ENCODE peak calls at places on chromosomes 13 and 19, in five cellular contexts. J, O, H, Z and F are unnamed samples.

GRCh38 chr19:35727053-35727955 is 9.5 kb downstream of the KMT2B start:
- DNase-seq in J (no peak), O (no peak), H (no peak), Z (no peak), F (no peak)

GRCh38 chr19:40366697-40367561 is 18.4 kb downstream of the PLD3 start:
- DNase-seq in J (no peak), O (no peak), H (peak), Z (peak), F (no peak)

GRCh38 chr13:43432948-43433347 is 353.8 kb downstream of the ENOX1 start:
- DNase-seq in J (no peak), O (no peak), H (no peak), Z (no peak), F (no peak)

GRCh38 chr13:76723551-76724232 is 162.5 kb downstream of the KCTD12 start:
- DNase-seq in J (no peak), O (no peak), H (no peak), Z (no peak), F (no peak)

GRCh38 chr13:48431987-48432615 is 19.2 kb upstream of the LPAR6 start:
- DNase-seq in J (no peak), O (no peak), H (no peak), Z (no peak), F (no peak)

GRCh38 chr13:86986448-86986847 is 684.7 kb upstream of the SLITRK5 start:
- DNase-seq in J (no peak), O (no peak), H (no peak), Z (no peak), F (no peak)

GRCh38 chr19:39247701-39248664 is 673 bp downstream of the IFNL4 start:
- DNase-seq in J (no peak), O (no peak), H (peak), Z (peak), F (no peak)

GRCh38 chr19:49614096-49614857 is 23.3 kb downstream of the PRR12 start:
- DNase-seq in J (no peak), O (no peak), H (no peak), Z (no peak), F (no peak)

GRCh38 chr19:17615889-17616685 is 60.6 kb downstream of the COLGALT1 start:
- DNase-seq in J (no peak), O (no peak), H (peak), Z (no peak), F (no peak)

GRCh38 chr19:8366121-8366581 is 2.2 kb downstream of the ANGPTL4 start:
- DNase-seq in J (no peak), O (no peak), H (no peak), Z (no peak), F (no peak)

GRCh38 chr19:13099073-13099999 is 3.3 kb downstream of the LYL1 start:
- DNase-seq in J (peak), O (no peak), H (peak), Z (peak), F (no peak)

GRCh38 chr19:46489445-46490272 is 6.0 kb downstream of the PNMA8B start:
- DNase-seq in J (peak), O (no peak), H (peak), Z (peak), F (no peak)

GRCh38 chr19:44697670-44698034 is 1.3 kb upstream of the CEACAM16 start:
- DNase-seq in J (no peak), O (no peak), H (no peak), Z (no peak), F (no peak)

GRCh38 chr13:35714096-35714495 is 237.6 kb upstream of the MAB21L1 start:
- DNase-seq in J (no peak), O (no peak), H (no peak), Z (no peak), F (no peak)

GRCh38 chr19:47324502-47324901 is 7.5 kb upstream of the C5AR2 start:
- DNase-seq in J (no peak), O (no peak), H (no peak), Z (no peak), F (no peak)

GRCh38 chr13:66216723-66217122 is 1013.4 kb downstream of the PCDH9 start:
- DNase-seq in J (no peak), O (no peak), H (no peak), Z (no peak), F (no peak)

GRCh38 chr19:18756896-18757295 is 34.2 kb downstream of the COMP start:
- DNase-seq in J (no peak), O (no peak), H (peak), Z (no peak), F (no peak)

GRCh38 chr19:3831601-3832000 is 37.2 kb downstream of the ZFR2 start:
- DNase-seq in J (no peak), O (no peak), H (no peak), Z (no peak), F (no peak)

GRCh38 chr13:65336916-65337315 is 1893.2 kb downstream of the PCDH9 start:
- DNase-seq in J (no peak), O (no peak), H (no peak), Z (no peak), F (no peak)

GRCh38 chr13:91078093-91078679 is 269.3 kb upstream of the MIR17HG start:
- DNase-seq in J (no peak), O (no peak), H (no peak), Z (no peak), F (no peak)

GRCh38 chr19:49626243-49626642 is 13.7 kb downstream of the RRAS start:
- DNase-seq in J (no peak), O (no peak), H (no peak), Z (no peak), F (no peak)

GRCh38 chr13:41199526-41199925 is 5.2 kb upstream of the KBTBD7 start:
- DNase-seq in J (no peak), O (no peak), H (no peak), Z (no peak), F (no peak)

GRCh38 chr19:10389863-10390262 is 9.5 kb upstream of the TYK2 start:
- DNase-seq in J (no peak), O (no peak), H (no peak), Z (no peak), F (no peak)

GRCh38 chr13:74695021-74695800 is 561.0 kb upstream of the KLF12 start:
- DNase-seq in J (no peak), O (no peak), H (no peak), Z (no peak), F (no peak)

GRCh38 chr19:40908981-40909380 is 26.9 kb upstream of the CYP2A7 start:
- DNase-seq in J (no peak), O (no peak), H (peak), Z (no peak), F (no peak)

GRCh38 chr19:45322311-45322710 is 364 bp downstream of the CKM start:
- DNase-seq in J (no peak), O (no peak), H (peak), Z (no peak), F (no peak)

GRCh38 chr13:44237276-44237767 is 136.3 kb upstream of the SERP2 start:
- DNase-seq in J (peak), O (no peak), H (no peak), Z (no peak), F (no peak)

GRCh38 chr13:114259974-114260373 is 21.4 kb upstream of the UPF3A start:
- DNase-seq in J (no peak), O (no peak), H (no peak), Z (no peak), F (no peak)

GRCh38 chr19:47483800-47484690 is at the start of gene KPTN:
- DNase-seq in J (peak), O (peak), H (peak), Z (peak), F (peak)

GRCh38 chr19:3346677-3347353 is 19.6 kb upstream of the NFIC start:
- DNase-seq in J (peak), O (no peak), H (no peak), Z (no peak), F (no peak)

GRCh38 chr13:96527497-96527896 is 437.6 kb downstream of the HS6ST3 start:
- DNase-seq in J (no peak), O (no peak), H (no peak), Z (no peak), F (no peak)

GRCh38 chr19:58563823-58564222 is 5.4 kb upstream of the UBE2M start:
- DNase-seq in J (peak), O (no peak), H (no peak), Z (no peak), F (no peak)

GRCh38 chr13:95660981-95661581 is 15.9 kb upstream of the DNAJC3 start:
- DNase-seq in J (no peak), O (no peak), H (no peak), Z (no peak), F (no peak)

GRCh38 chr13:101473458-101473857 is 21.0 kb downstream of the ITGBL1 start:
- DNase-seq in J (no peak), O (no peak), H (no peak), Z (no peak), F (no peak)

GRCh38 chr13:106865706-106866288 is 297.9 kb upstream of the ARGLU1 start:
- DNase-seq in J (no peak), O (no peak), H (no peak), Z (no peak), F (no peak)

GRCh38 chr13:106867249-106867648 is 299.3 kb upstream of the ARGLU1 start:
- DNase-seq in J (no peak), O (no peak), H (no peak), Z (no peak), F (no peak)
- TF ChIP-seq CTCF in J (no peak), O (peak), H (no peak), Z (no peak), F (no peak)

GRCh38 chr13:42333613-42334328 is 61.8 kb downstream of the AKAP11 start:
- DNase-seq in J (no peak), O (no peak), H (no peak), Z (no peak), F (no peak)
- TF ChIP-seq CTCF in J (no peak), O (peak), H (peak), Z (peak), F (no peak)

GRCh38 chr19:55383789-55384575 is at the start of gene TMEM238:
- DNase-seq in J (peak), O (no peak), H (peak), Z (peak), F (no peak)
- TF ChIP-seq CTCF in J (no peak), O (no peak), H (no peak), Z (no peak), F (no peak)

GRCh38 chr13:111080642-111081041 is 34.5 kb upstream of the ARHGEF7 start:
- DNase-seq in J (no peak), O (no peak), H (no peak), Z (no peak), F (no peak)

GRCh38 chr13:111079375-111079774 is 35.7 kb upstream of the ARHGEF7 start:
- DNase-seq in J (no peak), O (no peak), H (no peak), Z (no peak), F (no peak)

GRCh38 chr13:111074826-111075225 is 40.3 kb upstream of the ARHGEF7 start:
- DNase-seq in J (no peak), O (no peak), H (no peak), Z (no peak), F (no peak)

GRCh38 chr13:111082240-111082639 is 32.9 kb upstream of the ARHGEF7 start:
- DNase-seq in J (no peak), O (no peak), H (no peak), Z (no peak), F (no peak)

DNA sequence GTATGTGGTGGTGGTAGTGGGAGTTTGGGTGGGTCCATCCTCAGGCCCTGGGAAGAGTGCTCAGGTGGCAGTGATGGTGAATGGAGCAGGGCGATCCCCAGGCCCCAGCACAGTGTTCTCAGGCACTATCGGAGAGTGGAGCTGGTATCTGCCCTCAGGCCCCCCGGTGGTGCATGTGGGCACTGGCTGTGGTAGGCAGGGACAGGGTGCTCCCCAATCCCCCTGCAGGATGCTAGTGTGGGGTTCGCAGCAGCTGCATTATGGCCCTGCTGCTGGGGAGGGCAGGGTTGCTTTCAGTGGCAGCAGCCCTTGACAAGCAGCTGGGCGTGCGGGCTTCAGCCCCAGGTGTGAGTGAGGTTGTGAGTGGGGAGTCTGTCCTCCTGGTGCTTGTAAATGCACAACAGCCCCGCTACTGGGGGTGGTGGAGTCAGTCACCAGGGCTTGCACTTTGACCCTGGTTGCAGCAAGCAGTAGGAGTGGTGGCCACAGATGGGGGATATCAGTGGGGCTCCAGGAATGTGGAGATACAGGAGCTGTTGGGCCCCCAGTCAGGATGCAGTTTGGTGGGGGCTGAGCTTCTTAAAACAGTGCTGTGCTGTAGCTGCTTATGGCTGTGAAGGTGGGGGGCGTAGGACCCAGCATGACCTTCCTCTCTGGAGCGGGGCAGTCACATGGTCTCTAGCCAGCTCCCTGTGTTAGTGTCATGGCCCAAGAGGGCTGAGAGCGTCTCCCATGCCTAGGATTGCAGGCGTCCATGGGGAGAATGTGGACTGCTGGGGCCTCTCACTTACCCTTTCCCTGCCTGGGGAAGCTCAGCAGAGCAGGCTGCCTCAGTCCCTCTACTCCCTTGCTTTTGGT is 38.7 kb upstream of the ARHGEF7 start:
- DNase-seq in J (no peak), O (no peak), H (no peak), Z (no peak), F (no peak)
- TF ChIP-seq CTCF in J (no peak), O (no peak), H (no peak), Z (no peak), F (no peak)